ENCODE peak calls at places on chromosomes 6 and 20, in four cellular contexts. S is DMS53; W is activated CD4-positive, alpha-beta T cell treated with anti-CD3 and anti-CD28 coated beads, Interleukin-2, amount 50 U/mL, for 48 hours; A is fibroblast of mammary gland. Z is an unnamed sample.

GRCh38 chr20:2122921-2123320 is 21.3 kb downstream of the STK35 start:
- DNase-seq in S (no peak), W (no peak), A (peak; percentile 90), Z (no peak)

GRCh38 chr6:153047386-153047785 is 44.9 kb upstream of the MTRF1L start:
- DNase-seq in S (no peak), W (no peak), A (no peak), Z (no peak)

GRCh38 chr6:142419071-142419470 is 117.3 kb downstream of the ADGRG6 start:
- DNase-seq in S (no peak), W (no peak), A (no peak), Z (no peak)

GRCh38 chr20:22567944-22568871 is 16.2 kb downstream of the FOXA2 start:
- DNase-seq in S (peak; percentile 71), W (no peak), A (no peak), Z (no peak)

GRCh38 chr6:26224940-26225847 is 138.0 kb downstream of the HFE start:
- DNase-seq in S (no peak), W (no peak), A (peak; percentile 76), Z (no peak)

GRCh38 chr6:94510877-94511276 is 1066.5 kb upstream of the MANEA start:
- DNase-seq in S (no peak), W (no peak), A (no peak), Z (no peak)

GRCh38 chr20:51528263-51529026 is 14.1 kb downstream of the NFATC2 start:
- DNase-seq in S (no peak), W (peak; percentile 60), A (no peak), Z (no peak)

GRCh38 chr6:144408151-144408550 is 123.0 kb downstream of the UTRN start:
- DNase-seq in S (no peak), W (no peak), A (peak; percentile 74), Z (no peak)

GRCh38 chr6:93721386-93722048 is 302.2 kb upstream of the EPHA7 start:
- DNase-seq in S (peak; percentile 84), W (no peak), A (peak; percentile 64), Z (peak; percentile 25)

GRCh38 chr20:25046736-25047666 is 10.9 kb downstream of the ACSS1 start:
- DNase-seq in S (no peak), W (no peak), A (no peak), Z (no peak)

GRCh38 chr6:34575326-34575725 is 19.2 kb upstream of the SPDEF start:
- DNase-seq in S (peak; percentile 31), W (no peak), A (no peak), Z (no peak)

GRCh38 chr6:75124085-75124484 is 81.8 kb downstream of the COL12A1 start:
- DNase-seq in S (no peak), W (no peak), A (no peak), Z (no peak)

GRCh38 chr20:35122787-35123405 is 24.2 kb downstream of the EDEM2 start:
- DNase-seq in S (no peak), W (no peak), A (no peak), Z (no peak)

GRCh38 chr6:7572213-7572943 is 17.6 kb upstream of the SNRNP48 start:
- DNase-seq in S (no peak), W (no peak), A (no peak), Z (no peak)

GRCh38 chr6:24855389-24856245 is 56.9 kb upstream of the ARMH2 start:
- DNase-seq in S (peak; percentile 87), W (peak; percentile 49), A (peak; percentile 80), Z (peak; percentile 76)

GRCh38 chr6:94177429-94177828 is 758.1 kb upstream of the EPHA7 start:
- DNase-seq in S (no peak), W (no peak), A (no peak), Z (no peak)

GRCh38 chr20:3658019-3658707 is 5.0 kb downstream of the GFRA4 start:
- DNase-seq in S (no peak), W (no peak), A (no peak), Z (no peak)

GRCh38 chr6:132715204-132715603 is 1.3 kb upstream of the VNN1 start:
- DNase-seq in S (peak; percentile 55), W (no peak), A (peak; percentile 71), Z (peak; percentile 84)

GRCh38 chr6:167689278-167689677 is 137.4 kb upstream of the AFDN start:
- DNase-seq in S (no peak), W (no peak), A (no peak), Z (no peak)

GRCh38 chr6:168376811-168377480 is 57.4 kb upstream of the DACT2 start:
- DNase-seq in S (no peak), W (no peak), A (no peak), Z (no peak)

GRCh38 chr6:144559865-144560603 is 274.9 kb downstream of the UTRN start:
- DNase-seq in S (no peak), W (peak; percentile 45), A (no peak), Z (no peak)

GRCh38 chr6:157469378-157469777 is 88.4 kb downstream of the ZDHHC14 start:
- DNase-seq in S (peak; percentile 48), W (no peak), A (peak; percentile 14), Z (peak; percentile 52)

GRCh38 chr6:126905917-126906316 is 212.6 kb upstream of the RSPO3 start:
- DNase-seq in S (peak; percentile 70), W (no peak), A (peak; percentile 68), Z (no peak)

GRCh38 chr20:50305636-50306477 is 115.2 kb downstream of the CEBPB start:
- DNase-seq in S (peak; percentile 76), W (no peak), A (peak; percentile 87), Z (peak; percentile 62)

GRCh38 chr6:72182337-72183246 is 296.2 kb downstream of the RIMS1 start:
- DNase-seq in S (peak; percentile 97), W (no peak), A (peak; percentile 4), Z (no peak)

GRCh38 chr20:33653218-33653899 is 8.8 kb upstream of the C20orf144 start:
- DNase-seq in S (peak; percentile 93), W (no peak), A (peak; percentile 72), Z (peak; percentile 57)

GRCh38 chr20:47352332-47353223 is 3.9 kb downstream of the ZMYND8 start:
- DNase-seq in S (no peak), W (no peak), A (no peak), Z (peak; percentile 82)

GRCh38 chr20:44861547-44862006 is 23.9 kb upstream of the YWHAB start:
- DNase-seq in S (no peak), W (no peak), A (peak; percentile 81), Z (peak; percentile 64)

GRCh38 chr6:55495277-55495676 is 83.7 kb downstream of the HMGCLL1 start:
- DNase-seq in S (no peak), W (no peak), A (no peak), Z (no peak)

Z was measured in MCF 10A.